ENCODE peak calls at places on chromosomes 3 and 15, in five cellular contexts. R, D, I, L and Y are unnamed samples.

GRCh38 chr3:167732313-167733065 is 2.2 kb downstream of the PDCD10 start:
- DNase-seq in R (peak), I (peak), D (no peak), L (no peak), Y (no peak)

GRCh38 chr15:67967871-67968423 is 86.2 kb upstream of the PIAS1 start:
- DNase-seq in R (peak), D (peak), L (peak), I (peak), Y (peak)

GRCh38 chr3:157098823-157099185 is 61.1 kb downstream of the CCNL1 start:
- DNase-seq in R (peak), D (no peak), L (no peak), I (peak), Y (no peak)

GRCh38 chr3:12545473-12545791 is at the start of gene MKRN2OS:
- DNase-seq in I (peak), R (no peak), D (no peak), L (no peak), Y (no peak)

GRCh38 chr3:119297169-119297568 is 3.0 kb downstream of the ARHGAP31 start:
- DNase-seq in I (peak), R (no peak), L (peak), D (no peak), Y (no peak)

GRCh38 chr3:194938845-194939531 is 253.3 kb downstream of the FAM43A start:
- DNase-seq in R (no peak), L (peak), D (no peak), I (peak), Y (no peak)

GRCh38 chr15:43793647-43794046 is 1.5 kb downstream of the SERF2 start:
- DNase-seq in R (no peak), I (no peak), D (no peak), L (no peak), Y (no peak)

GRCh38 chr3:125357032-125357658 is 18.0 kb downstream of the ZNF148 start:
- DNase-seq in R (peak), L (peak), D (peak), I (peak), Y (peak)

GRCh38 chr3:32818431-32819085 is 761 bp downstream of the TRIM71 start:
- DNase-seq in L (no peak), I (no peak), R (no peak), D (peak), Y (no peak)

GRCh38 chr3:143875566-143875965 is 27.3 kb upstream of the SLC9A9 start:
- DNase-seq in R (no peak), D (no peak), I (no peak), L (no peak), Y (no peak)

GRCh38 chr3:10609134-10609533 is 103.7 kb upstream of the ATP2B2 start:
- DNase-seq in I (no peak), D (no peak), L (no peak), R (no peak), Y (no peak)

GRCh38 chr3:184639351-184639750 is 72.5 kb downstream of the MAGEF1 start:
- DNase-seq in L (no peak), I (no peak), D (peak), R (no peak), Y (no peak)

GRCh38 chr3:124413393-124413792 is 316.9 kb upstream of the UMPS start:
- DNase-seq in R (no peak), L (no peak), D (no peak), I (no peak), Y (no peak)

GRCh38 chr3:59424268-59425010 is 374.6 kb upstream of the CFAP20DC start:
- DNase-seq in L (no peak), I (peak), D (peak), R (peak), Y (peak)

GRCh38 chr3:101521251-101521701 is 8.3 kb upstream of the SENP7 start:
- DNase-seq in D (peak), I (no peak), R (no peak), L (no peak), Y (no peak)

GRCh38 chr3:4036046-4036445 is 236.8 kb downstream of the LRRN1 start:
- DNase-seq in R (no peak), I (no peak), D (no peak), L (no peak), Y (no peak)

GRCh38 chr3:197308591-197308990 is 10.2 kb upstream of the DLG1 start:
- DNase-seq in R (peak), I (peak), L (no peak), D (no peak), Y (no peak)

GRCh38 chr15:50911001-50911400 is 2.5 kb downstream of the AP4E1 start:
- DNase-seq in I (no peak), D (no peak), R (peak), L (no peak), Y (no peak)

GRCh38 chr15:63372018-63372705 is 9.5 kb downstream of the CA12 start:
- DNase-seq in D (peak), L (no peak), R (peak), I (peak), Y (no peak)

GRCh38 chr15:63371297-63371918 is 10.2 kb downstream of the CA12 start:
- DNase-seq in R (peak), D (no peak), I (peak), L (no peak), Y (no peak)

GRCh38 chr15:63373866-63374548 is 7.6 kb downstream of the CA12 start:
- DNase-seq in D (no peak), L (no peak), I (no peak), R (no peak), Y (no peak)

GRCh38 chr15:63373330-63373729 is 8.3 kb downstream of the CA12 start:
- DNase-seq in L (no peak), R (no peak), I (no peak), D (no peak), Y (no peak)

DNA sequence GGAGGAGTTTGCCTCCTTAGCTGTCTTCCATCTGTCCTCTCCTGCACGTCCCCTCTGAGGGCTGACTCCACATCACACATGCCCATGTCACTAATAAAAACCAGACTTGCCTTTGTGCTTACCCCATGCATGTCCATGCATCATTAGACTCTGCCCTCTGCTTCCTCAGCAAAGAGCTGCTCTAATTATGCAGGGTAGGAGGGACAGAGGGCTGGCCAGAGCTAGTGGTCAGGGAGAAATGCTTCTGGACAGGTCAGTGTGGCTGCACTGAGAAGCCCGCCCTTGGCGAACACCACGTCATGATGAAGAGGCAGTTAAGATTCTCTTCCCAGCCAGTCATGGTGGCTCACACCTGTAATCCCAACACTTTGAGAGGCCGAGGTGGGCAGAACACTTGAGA is 8.9 kb downstream of the CA12 start:
- DNase-seq in D (no peak), L (no peak), R (no peak), I (peak), Y (no peak)
- TF ChIP-seq CTCF in D (no peak), L (no peak), R (no peak), I (no peak), Y (no peak)

GRCh38 chr3:126570103-126570541 is 11.4 kb upstream of the C3orf22 start:
- DNase-seq in L (no peak), I (no peak), R (no peak), D (no peak), Y (no peak)
- TF ChIP-seq CTCF in L (no peak), I (no peak), R (no peak), D (no peak), Y (no peak)

DNA sequence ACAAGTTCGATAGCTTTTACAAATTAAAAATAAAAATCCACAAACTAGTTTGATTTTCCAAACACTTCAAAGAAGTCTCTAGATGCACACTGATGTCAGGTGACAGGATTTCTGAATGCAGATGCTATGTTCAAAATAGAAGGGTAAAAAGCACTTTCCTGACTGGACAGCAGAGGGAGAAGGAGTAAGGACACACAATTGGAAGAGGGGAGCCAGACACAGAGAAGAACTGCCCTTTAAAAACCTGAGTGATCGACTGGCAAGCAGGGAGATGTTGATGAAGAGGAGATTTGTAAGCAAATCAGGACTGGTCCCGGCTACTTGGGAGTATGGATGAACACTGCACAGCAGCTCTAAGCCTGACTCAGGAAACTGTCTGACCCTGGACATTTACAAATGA is 612.8 kb downstream of the MAGI1 start:
- DNase-seq in R (peak), D (no peak), L (no peak), I (peak), Y (no peak)
- TF ChIP-seq CTCF in R (peak), D (no peak), L (no peak), I (peak), Y (no peak)

DNA sequence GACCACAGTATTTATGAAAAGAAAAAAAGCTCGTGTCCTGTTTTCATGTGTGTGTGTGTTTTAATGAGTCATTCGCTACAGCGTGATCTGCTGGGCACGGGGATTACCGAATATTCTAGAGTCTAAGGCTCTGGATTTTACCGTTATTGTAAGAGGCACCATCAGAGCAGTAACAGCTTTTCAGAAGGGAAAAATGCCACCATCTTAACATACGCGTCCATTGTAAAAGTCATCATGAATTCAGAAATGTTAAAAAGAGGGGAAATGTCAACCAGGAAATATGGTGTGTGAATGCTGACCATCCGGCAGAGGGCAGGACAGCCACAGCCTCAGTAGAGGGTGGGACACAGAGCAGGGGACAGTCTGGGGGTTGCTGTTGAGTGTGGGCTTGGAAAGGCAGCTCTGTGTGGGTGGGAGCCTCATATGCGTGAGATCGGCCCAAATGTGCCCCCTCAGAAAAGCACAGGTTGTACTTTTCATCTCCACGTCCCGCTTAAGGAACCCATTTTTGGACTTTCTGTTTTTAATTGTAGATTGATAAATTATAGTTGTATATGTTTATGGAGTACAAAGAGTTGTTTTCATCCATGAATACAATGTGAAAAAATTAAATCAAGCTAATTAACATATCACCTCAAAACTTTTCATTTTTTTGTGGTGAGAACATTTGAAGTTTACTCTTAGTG is 69.6 kb downstream of the ASB7 start:
- DNase-seq in I (peak), D (no peak), L (no peak), R (peak), Y (peak)
- TF ChIP-seq CTCF in I (peak), D (no peak), L (peak), R (peak), Y (peak)

GRCh38 chr15:98565566-98565965 is 82.8 kb upstream of the IGF1R start:
- DNase-seq in I (no peak), D (no peak), R (no peak), L (no peak), Y (no peak)

GRCh38 chr15:98567951-98568350 is 80.4 kb upstream of the IGF1R start:
- DNase-seq in L (no peak), R (no peak), D (no peak), I (no peak), Y (no peak)

GRCh38 chr15:98570119-98570518 is 78.2 kb upstream of the IGF1R start:
- DNase-seq in L (no peak), I (no peak), R (no peak), D (no peak), Y (no peak)

GRCh38 chr15:98568382-98569017 is 79.8 kb upstream of the IGF1R start:
- DNase-seq in L (no peak), D (no peak), I (peak), R (peak), Y (no peak)
- TF ChIP-seq CTCF in L (peak), D (peak), I (peak), R (peak), Y (no peak)

GRCh38 chr3:115549111-115549510 is 74.2 kb upstream of the GAP43 start:
- DNase-seq in L (no peak), D (no peak), I (peak), R (no peak), Y (no peak)

GRCh38 chr3:115550285-115550741 is 73.0 kb upstream of the GAP43 start:
- DNase-seq in D (no peak), L (no peak), I (peak), R (peak), Y (no peak)

GRCh38 chr3:115552007-115552406 is 71.3 kb upstream of the GAP43 start:
- DNase-seq in D (no peak), L (no peak), I (no peak), R (no peak), Y (no peak)

GRCh38 chr3:115548611-115549010 is 74.7 kb upstream of the GAP43 start:
- DNase-seq in I (no peak), D (no peak), R (no peak), L (no peak), Y (no peak)

GRCh38 chr3:115551091-115551490 is 72.2 kb upstream of the GAP43 start:
- DNase-seq in D (no peak), L (no peak), R (no peak), I (no peak), Y (no peak)
- TF ChIP-seq CTCF in D (no peak), L (no peak), R (no peak), I (no peak), Y (no peak)